ENCODE peak calls at places on chromosomes 16 and 17, in four cellular contexts. L, Z, A and E are unnamed samples.

GRCh38 chr16:29760567-29761279 is 14.9 kb upstream of the C16orf54 start:
- DNase-seq in L (no peak), Z (no peak), A (no peak), E (no peak)

GRCh38 chr17:45320931-45321461 is 4.2 kb upstream of the MAP3K14 start:
- DNase-seq in L (peak; percentile 77), Z (no peak), A (no peak), E (peak; percentile 85)

GRCh38 chr16:15593235-15593634 is 49.7 kb downstream of the MARF1 start:
- DNase-seq in L (peak; percentile 54), Z (no peak), A (no peak), E (no peak)

GRCh38 chr17:42997390-42997983 is 732 bp upstream of the RPL27 start:
- DNase-seq in L (no peak), Z (no peak), A (no peak), E (no peak)

GRCh38 chr16:53068423-53068833 is 13.6 kb downstream of the CHD9 start:
- DNase-seq in L (no peak), Z (no peak), A (no peak), E (no peak)

GRCh38 chr16:6682142-6682811 is 650.4 kb upstream of the RBFOX1 start:
- DNase-seq in L (peak; percentile 59), Z (peak; percentile 85), A (peak; percentile 20), E (no peak)

GRCh38 chr17:79954281-79955166 is 81.1 kb downstream of the TBC1D16 start:
- DNase-seq in L (no peak), Z (no peak), A (no peak), E (no peak)

GRCh38 chr16:57745768-57746167 is 10.2 kb downstream of the KATNB1 start:
- DNase-seq in L (no peak), Z (no peak), A (no peak), E (no peak)

DNA sequence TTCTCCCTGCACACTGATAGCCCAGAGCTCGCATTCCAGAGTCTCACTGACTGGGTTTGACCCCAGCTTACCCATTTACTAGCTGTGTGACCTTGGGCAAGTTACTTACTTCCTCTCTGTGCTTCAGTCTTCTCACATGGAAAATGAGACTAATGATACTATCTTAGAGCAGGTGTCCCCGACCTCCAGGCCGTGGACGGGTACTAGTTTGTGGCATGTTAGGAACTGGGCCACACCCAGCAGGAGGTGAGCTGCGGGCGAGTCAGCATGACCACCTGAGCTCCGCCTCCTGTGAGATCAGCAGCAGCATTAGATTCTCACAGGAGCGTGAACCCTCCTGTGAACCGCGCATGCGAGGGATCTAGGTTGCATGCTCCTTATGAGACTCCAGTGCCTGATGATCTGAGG is 15.8 kb downstream of the ANKFY1 start:
- DNase-seq in L (peak; percentile 60), Z (no peak), A (peak; percentile 55), E (peak; percentile 23)
- TF ChIP-seq FOSL1 in L (no peak), Z (no peak), A (no peak), E (no peak)

DNA sequence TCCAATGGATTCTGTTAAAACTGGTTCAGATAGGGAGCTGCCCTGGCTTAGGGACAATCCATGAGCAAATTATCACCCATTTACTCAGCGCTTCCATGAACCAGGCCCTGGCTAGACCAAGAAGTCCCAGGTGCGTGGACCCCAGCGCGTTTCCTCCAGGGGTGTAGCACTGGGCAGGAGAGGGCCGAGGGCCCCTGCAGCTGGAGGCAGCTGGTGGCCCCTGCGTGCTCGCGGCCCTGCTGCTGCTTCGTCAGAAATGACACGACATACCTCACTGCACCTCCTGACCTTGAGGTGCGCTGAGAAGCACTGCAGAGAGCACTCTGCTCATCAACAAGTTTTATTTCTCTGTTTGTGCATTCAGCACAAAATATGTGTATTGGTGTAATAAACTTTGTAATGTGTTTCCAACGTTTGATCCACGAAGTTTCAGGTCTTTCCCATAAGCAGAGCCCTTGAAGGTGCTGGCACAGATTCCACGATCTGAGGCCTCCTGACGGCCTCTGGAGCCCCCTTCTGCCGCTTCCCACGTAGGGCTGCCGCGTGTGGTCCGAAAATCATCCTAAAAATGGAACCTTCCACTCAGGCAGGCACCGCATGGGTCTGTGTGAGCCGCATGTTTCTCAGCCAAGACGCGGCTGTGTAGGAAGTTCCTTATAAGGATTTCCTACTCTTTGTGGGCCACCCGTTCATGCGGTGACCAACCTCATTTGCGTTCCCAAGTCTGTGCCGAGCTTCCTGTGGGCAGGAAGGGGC is 50.8 kb upstream of the ZCCHC14 start:
- DNase-seq in L (no peak), Z (no peak), A (no peak), E (no peak)
- TF ChIP-seq FOSL1 in L (no peak), Z (no peak), A (no peak), E (no peak)

DNA sequence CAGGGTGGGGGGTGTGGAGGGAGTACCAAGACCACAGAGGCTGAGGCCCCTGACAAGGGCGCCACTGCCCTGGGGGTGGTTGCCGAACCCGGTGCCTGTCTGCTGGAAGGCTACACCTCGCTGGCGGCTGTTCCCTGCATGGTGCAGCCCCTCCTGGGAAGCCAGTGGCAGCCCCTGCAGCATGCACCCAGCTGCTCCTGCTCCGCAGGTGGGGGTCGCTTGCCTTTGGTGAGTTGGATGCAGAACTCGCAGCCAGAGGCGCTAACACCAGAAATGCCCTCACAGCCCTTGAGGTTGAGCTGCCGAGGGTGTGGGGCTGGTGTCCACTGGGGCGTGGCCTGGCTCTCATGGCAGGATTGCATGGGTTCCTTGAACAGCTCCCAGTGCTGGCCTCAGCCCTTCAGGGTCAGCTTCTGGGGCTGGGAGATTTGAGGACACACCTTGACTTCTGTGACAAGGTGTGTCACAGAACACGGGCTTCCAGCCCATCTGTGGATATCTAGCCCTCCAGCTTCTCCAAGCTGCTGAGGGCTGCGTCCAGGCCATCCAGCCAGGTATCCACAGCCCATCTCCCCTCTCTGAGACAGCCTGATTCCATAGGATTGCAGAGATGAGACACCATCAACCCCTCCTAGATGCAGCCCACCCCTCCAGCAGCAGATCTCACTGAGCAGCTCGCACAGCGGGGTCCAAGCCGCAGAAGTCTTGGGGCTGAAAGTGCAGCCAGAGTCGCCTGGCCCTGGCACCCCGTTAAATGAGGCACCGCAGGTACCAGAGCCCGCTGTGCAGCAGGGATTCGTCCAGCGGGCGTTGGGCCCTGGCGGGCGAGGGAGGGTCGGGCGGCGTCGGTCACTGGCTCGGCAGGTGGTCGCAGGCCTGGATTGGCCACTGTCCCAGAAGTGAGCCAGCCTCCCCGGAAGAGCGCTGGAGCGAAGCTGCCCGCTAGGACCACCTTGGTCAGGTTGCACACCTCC is 586.3 kb downstream of the KCNJ18 start:
- DNase-seq in L (no peak), Z (no peak), A (no peak), E (no peak)
- TF ChIP-seq FOSL1 in L (no peak), Z (no peak), A (no peak), E (no peak)

GRCh38 chr16:68506331-68507053 is 32.6 kb upstream of the ZFP90 start:
- DNase-seq in L (no peak), Z (no peak), A (no peak), E (no peak)
- TF ChIP-seq FOSL1 in L (no peak), Z (no peak), A (no peak), E (no peak)

GRCh38 chr17:35368086-35368824 is 5.2 kb downstream of the SLFN11 start:
- DNase-seq in L (no peak), Z (no peak), A (no peak), E (no peak)
- TF ChIP-seq FOSL1 in L (no peak), Z (no peak), A (no peak), E (no peak)

GRCh38 chr17:2700031-2700490 is 11.5 kb downstream of the CLUH start:
- DNase-seq in L (no peak), Z (no peak), A (no peak), E (no peak)

GRCh38 chr17:2695961-2696760 is 15.4 kb downstream of the CLUH start:
- DNase-seq in L (no peak), Z (no peak), A (no peak), E (no peak)

GRCh38 chr17:2700491-2701141 is 10.9 kb downstream of the CLUH start:
- DNase-seq in L (no peak), Z (no peak), A (no peak), E (no peak)

GRCh38 chr17:2695243-2695960 is 16.2 kb downstream of the CLUH start:
- DNase-seq in L (no peak), Z (no peak), A (no peak), E (no peak)

GRCh38 chr17:2697611-2698162 is 13.9 kb downstream of the CLUH start:
- DNase-seq in L (no peak), Z (no peak), A (no peak), E (no peak)
- TF ChIP-seq FOSL1 in L (no peak), Z (no peak), A (no peak), E (no peak)

DNA sequence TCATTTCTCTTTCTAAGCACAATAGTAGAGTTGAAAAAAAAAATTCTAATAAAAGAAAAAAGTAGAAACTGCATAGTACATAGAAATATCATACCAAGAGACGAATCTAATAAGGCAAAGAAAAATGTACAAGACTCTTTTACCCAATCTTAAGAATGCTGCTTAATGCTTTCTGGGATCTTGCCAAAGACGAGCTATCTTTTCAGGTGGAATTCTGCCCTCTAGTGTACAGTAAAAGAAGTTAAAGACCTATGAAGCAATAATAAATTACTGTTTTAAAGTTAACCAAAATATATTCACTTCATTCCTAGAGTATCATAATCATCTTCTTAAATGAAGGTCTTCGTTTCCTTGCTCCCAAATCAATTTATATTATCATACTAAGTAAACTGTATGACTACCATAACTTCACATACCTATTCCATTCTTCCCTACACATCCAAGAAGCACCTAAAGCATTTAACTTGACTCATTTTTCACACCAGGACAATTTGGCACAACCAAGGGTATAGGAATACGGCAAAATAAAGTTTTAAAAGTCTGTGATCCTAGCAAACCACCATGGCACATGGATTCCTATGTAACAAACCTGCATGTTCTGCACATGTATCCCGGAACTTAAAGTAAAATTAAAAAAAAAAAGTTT is 47.7 kb downstream of the CFDP1 start:
- DNase-seq in L (peak; percentile 85), Z (no peak), A (peak; percentile 68), E (peak; percentile 66)
- TF ChIP-seq FOSL1 in L (no peak), Z (no peak), A (no peak), E (peak; percentile 8)

GRCh38 chr17:54971147-54971546 is 2.6 kb downstream of the STXBP4 start:
- DNase-seq in L (peak; percentile 8), Z (no peak), A (peak; percentile 73), E (no peak)

GRCh38 chr17:54969658-54970572 is 1.4 kb downstream of the STXBP4 start:
- DNase-seq in L (peak; percentile 9), Z (no peak), A (peak; percentile 60), E (no peak)

GRCh38 chr17:54968259-54968953 is at the start of the genes COX11 and STXBP4:
- DNase-seq in L (peak; percentile 98), Z (peak; percentile 93), A (peak; percentile 97), E (peak; percentile 98)

GRCh38 chr17:54968954-54969400 is 412 bp downstream of the STXBP4 start:
- DNase-seq in L (peak; percentile 41), Z (no peak), A (peak; percentile 32), E (no peak)

GRCh38 chr17:54967621-54968258 is 714 bp downstream of the COX11 start:
- DNase-seq in L (peak; percentile 35), Z (no peak), A (peak; percentile 83), E (peak; percentile 31)
- TF ChIP-seq FOSL1 in L (no peak), Z (no peak), A (no peak), E (no peak)

DNA sequence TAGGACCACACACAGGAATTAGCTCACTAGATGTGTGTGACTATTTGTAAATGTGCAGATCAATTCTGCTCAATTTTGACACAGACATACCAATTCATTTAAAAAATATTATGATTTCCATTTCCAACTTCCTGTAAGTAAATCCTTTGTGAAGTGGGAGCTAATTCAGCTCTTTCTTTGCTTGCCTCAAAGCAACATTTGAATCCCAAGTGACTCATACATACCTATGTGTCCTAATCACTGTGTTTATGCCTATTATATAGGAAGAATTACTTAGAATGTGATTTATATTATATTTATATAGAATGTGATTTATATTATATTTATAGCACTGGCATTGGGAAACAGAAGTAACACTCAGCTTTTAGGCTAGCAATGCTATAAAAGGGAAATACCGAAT is 195.9 kb upstream of the C17orf78 start:
- DNase-seq in L (no peak), Z (no peak), A (no peak), E (peak; percentile 10)
- TF ChIP-seq FOSL1 in L (no peak), Z (no peak), A (no peak), E (peak; percentile 36)